ENCODE peak calls at places on chromosomes 13 and 19, in seven cellular contexts. Y is nephron progenitor cell, R is A549, H is PC-3, N is Panc1, O is ascending aorta, V is AG09309. J is an unnamed sample.

GRCh38 chr13:54687173-54687572 is 1658.6 kb downstream of the OLFM4 start:
- DNase-seq in Y (no peak), R (no peak), H (peak), N (no peak), O (no peak), V (no peak), J (no peak)

GRCh38 chr19:58374200-58374599 is 6.6 kb downstream of the ZNF837 start:
- DNase-seq in Y (no peak), R (no peak), H (no peak), N (no peak), O (no peak), V (no peak), J (no peak)

GRCh38 chr13:110639935-110640334 is 24.6 kb downstream of the NAXD start:
- DNase-seq in Y (no peak), R (no peak), H (no peak), N (no peak), O (no peak), V (no peak), J (no peak)

GRCh38 chr19:46736544-46737274 is 9.1 kb upstream of the FKRP start:
- DNase-seq in Y (no peak), R (no peak), H (no peak), N (no peak), O (no peak), V (no peak), J (no peak)

GRCh38 chr13:50230365-50230978 is 215.2 kb downstream of the KCNRG start:
- DNase-seq in Y (no peak), R (no peak), H (no peak), N (no peak), O (no peak), V (peak), J (no peak)

GRCh38 chr19:4556574-4557185 is 2.8 kb downstream of the SEMA6B start:
- DNase-seq in Y (peak), R (peak), H (peak), N (no peak), O (no peak), V (no peak), J (no peak)

GRCh38 chr19:45809643-45810159 is 5.4 kb downstream of the RSPH6A start:
- DNase-seq in Y (no peak), R (peak), H (peak), N (no peak), O (no peak), V (peak), J (no peak)

GRCh38 chr13:48682452-48682851 is 28.7 kb downstream of the CYSLTR2 start:
- DNase-seq in Y (no peak), R (no peak), H (no peak), N (no peak), O (no peak), V (no peak), J (no peak)

GRCh38 chr13:26964278-26965057 is 203.9 kb upstream of the GPR12 start:
- DNase-seq in Y (no peak), R (no peak), H (no peak), N (no peak), O (no peak), V (no peak), J (no peak)

GRCh38 chr13:26962671-26963070 is 202.1 kb upstream of the GPR12 start:
- DNase-seq in Y (no peak), R (no peak), H (no peak), N (no peak), O (no peak), V (no peak), J (no peak)

GRCh38 chr13:26965058-26965380 is 204.4 kb upstream of the GPR12 start:
- DNase-seq in Y (no peak), R (no peak), H (no peak), N (no peak), O (no peak), V (no peak), J (no peak)

GRCh38 chr13:26965976-26966375 is 205.4 kb upstream of the GPR12 start:
- DNase-seq in Y (no peak), R (no peak), H (no peak), N (no peak), O (no peak), V (no peak), J (no peak)

GRCh38 chr13:26961890-26962615 is 201.5 kb upstream of the GPR12 start:
- DNase-seq in Y (no peak), R (no peak), H (no peak), N (no peak), O (no peak), V (no peak), J (no peak)
- TF ChIP-seq CTCF in Y (no peak), R (no peak), H (no peak), N (no peak), O (no peak), V (no peak), J (no peak)

DNA sequence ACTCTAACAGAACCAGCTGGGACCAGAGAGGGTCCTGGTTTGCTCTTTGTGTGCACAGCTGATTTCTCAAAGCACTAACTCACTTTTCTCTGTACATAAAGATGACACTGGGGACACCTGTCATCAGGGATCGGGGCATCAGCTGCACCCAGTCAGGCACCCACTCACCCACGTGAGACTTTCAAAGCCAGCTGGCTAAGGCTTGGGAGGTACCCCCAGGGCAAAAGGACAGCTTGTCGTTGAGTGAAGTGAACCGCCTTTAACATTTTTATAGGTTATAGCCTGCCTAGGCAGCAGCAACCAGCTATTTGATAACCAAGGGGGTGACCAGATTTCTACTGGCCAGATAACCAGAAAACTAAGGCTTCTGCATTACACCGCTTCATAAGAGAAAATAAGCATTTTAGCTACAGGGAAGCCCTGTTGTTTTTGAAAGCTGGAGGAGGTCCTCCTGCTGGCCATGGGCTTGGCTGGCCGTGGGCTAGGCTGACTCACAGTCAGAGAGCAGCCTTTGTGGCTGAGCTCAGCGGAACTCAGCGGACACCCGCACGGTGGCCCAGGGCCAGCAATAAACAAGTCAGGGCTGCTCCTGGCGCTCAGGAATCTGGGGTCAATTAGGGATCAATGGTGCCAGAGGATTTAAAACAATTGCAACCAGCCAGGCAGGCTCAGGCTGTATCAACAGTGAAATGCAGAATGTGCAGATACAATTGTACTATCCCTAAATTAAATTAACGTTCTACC is 57.1 kb downstream of the ALOX5AP start:
- DNase-seq in Y (peak), R (peak), H (peak), N (no peak), O (peak), V (peak), J (no peak)
- TF ChIP-seq CTCF in Y (no peak), R (no peak), H (peak), N (no peak), O (peak), V (peak), J (no peak)

DNA sequence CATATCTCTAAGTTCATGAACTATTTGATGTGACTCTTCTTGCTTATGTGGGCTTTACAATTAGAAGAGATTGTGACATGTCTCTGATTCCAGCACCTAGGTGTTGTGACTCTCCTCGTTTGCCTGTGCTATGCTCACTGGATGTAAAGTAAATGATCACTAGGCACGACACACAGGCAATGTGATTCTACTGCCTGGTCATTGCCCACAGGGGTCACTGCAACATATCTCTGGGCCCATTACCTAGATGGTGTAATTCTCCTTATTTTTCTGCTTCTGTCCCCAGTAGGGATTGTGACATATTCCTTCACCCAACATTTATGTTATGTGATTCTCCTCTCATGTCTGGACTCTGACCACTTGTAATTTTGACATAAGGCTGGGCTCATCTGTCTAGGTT is 65.8 kb upstream of the ZNF91 start:
- DNase-seq in Y (no peak), R (no peak), H (no peak), N (no peak), O (no peak), V (no peak), J (no peak)
- TF ChIP-seq CTCF in Y (no peak), R (no peak), H (no peak), N (no peak), O (no peak), V (no peak), J (no peak)

GRCh38 chr13:20425819-20426219 is 99.8 kb downstream of the CRYL1 start:
- DNase-seq in Y (no peak), R (no peak), H (no peak), N (no peak), O (no peak), V (no peak), J (no peak)
- TF ChIP-seq CTCF in Y (no peak), R (no peak), H (no peak), N (no peak), O (no peak), V (no peak), J (no peak)

DNA sequence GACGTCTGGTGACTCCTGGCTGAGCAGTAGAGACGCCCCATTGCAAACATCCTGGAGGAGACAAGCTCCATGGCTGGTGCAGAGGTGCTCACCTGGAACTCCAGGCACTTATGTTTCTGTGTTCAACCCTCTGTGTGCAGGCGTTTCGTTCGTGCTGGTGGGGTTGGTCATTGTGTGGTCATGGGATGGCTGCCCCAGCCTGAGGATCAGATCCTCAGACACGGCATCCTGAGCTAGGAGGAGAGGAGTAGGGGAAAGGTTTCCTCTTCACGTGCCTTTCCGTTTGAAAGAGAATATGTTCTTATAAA is 87.8 kb downstream of the SIPA1L3 start:
- DNase-seq in Y (no peak), R (no peak), H (no peak), N (no peak), O (no peak), V (no peak), J (no peak)
- TF ChIP-seq CTCF in Y (no peak), R (no peak), H (no peak), N (no peak), O (no peak), V (no peak), J (no peak)

GRCh38 chr13:32587014-32587773 is 942 bp downstream of the PDS5B start:
- DNase-seq in Y (peak), R (peak), H (peak), N (no peak), O (peak), V (no peak), J (peak)
- TF ChIP-seq CTCF in Y (no peak), R (no peak), H (no peak), N (no peak), O (no peak), V (no peak), J (no peak)

GRCh38 chr19:53994811-53995210 is 3.4 kb downstream of the CACNG6 start:
- DNase-seq in Y (no peak), R (no peak), H (peak), N (no peak), O (no peak), V (no peak), J (no peak)
- TF ChIP-seq CTCF in Y (no peak), R (no peak), H (no peak), N (no peak), O (no peak), V (no peak), J (no peak)

J was measured in endothelial cell.